ENCODE peak calls at places on chromosomes 16 and 17, in eight cellular contexts. P, Q, G, J, H, O, W and A are unnamed samples. For H3K4me1 and H3K36me3, the result is how much of the 10 kb centered on the place peaks cover.

GRCh38 chr17:42153919-42154491 is 784 bp downstream of the RAB5C start:
- DNase-seq in W (no peak), H (peak), P (no peak), Q (no peak), O (no peak), J (no peak), G (no peak), A (peak)

GRCh38 chr17:36475346-36475970 is 11.0 kb upstream of the ZNHIT3 start:
- DNase-seq in W (no peak), P (no peak), G (no peak), J (no peak), H (no peak), O (no peak), Q (no peak), A (no peak)

GRCh38 chr16:23061669-23062068 is 87.6 kb downstream of the USP31 start:
- DNase-seq in H (no peak), G (no peak), O (no peak), P (no peak), W (no peak), J (no peak), Q (no peak), A (no peak)

GRCh38 chr16:23174622-23175021 is 7.9 kb upstream of the SCNN1G start:
- DNase-seq in Q (no peak), H (peak), W (no peak), P (no peak), J (no peak), G (no peak), O (no peak), A (no peak)

GRCh38 chr16:53219795-53220194 is 165.0 kb downstream of the CHD9 start:
- DNase-seq in G (no peak), P (no peak), Q (no peak), W (no peak), J (no peak), H (no peak), O (no peak), A (no peak)

GRCh38 chr16:6549415-6549814 is 783.2 kb upstream of the RBFOX1 start:
- DNase-seq in J (no peak), P (no peak), O (no peak), W (no peak), G (no peak), H (no peak), Q (no peak), A (no peak)

GRCh38 chr16:85313541-85314208 is 201.4 kb upstream of the CIBAR2 start:
- DNase-seq in W (no peak), Q (no peak), O (no peak), H (no peak), G (peak), J (no peak), P (no peak), A (no peak)

GRCh38 chr16:57725976-57726375 is 9.6 kb upstream of the KATNB1 start:
- DNase-seq in O (no peak), G (no peak), J (peak), P (no peak), Q (no peak), W (no peak), H (no peak), A (no peak)

GRCh38 chr17:57086069-57086930 is 1.3 kb downstream of the AKAP1 start:
- DNase-seq in H (peak), P (no peak), Q (peak), G (peak), O (no peak), W (no peak), J (no peak), A (peak)

GRCh38 chr17:61545335-61545938 is 45.6 kb downstream of the NACA2 start:
- DNase-seq in O (no peak), G (no peak), J (no peak), Q (no peak), W (no peak), H (no peak), P (no peak), A (no peak)

GRCh38 chr17:83109793-83110645 is 30.6 kb downstream of the METRNL start:
- DNase-seq in H (peak), W (no peak), G (peak), Q (no peak), P (peak), O (peak), J (no peak), A (no peak)

GRCh38 chr16:66344533-66345145 is 21.9 kb upstream of the CDH5 start:
- DNase-seq in Q (peak), H (no peak), J (peak), G (peak), W (no peak), P (no peak), O (no peak), A (no peak)

GRCh38 chr17:47703671-47704070 is 9.7 kb downstream of the TBKBP1 start:
- DNase-seq in W (no peak), Q (no peak), O (peak), J (no peak), P (no peak), H (no peak), G (no peak), A (no peak)

GRCh38 chr17:47700471-47701449 is 6.8 kb downstream of the TBKBP1 start:
- DNase-seq in H (no peak), Q (no peak), P (no peak), J (peak), W (no peak), O (peak), G (no peak), A (no peak)

GRCh38 chr17:55768946-55769624 is 18.2 kb downstream of the PCTP start:
- DNase-seq in W (no peak), Q (no peak), G (no peak), P (no peak), H (no peak), J (no peak), O (no peak), A (no peak)

GRCh38 chr16:27402964-27403600 is 1.1 kb downstream of the IL21R start:
- DNase-seq in G (no peak), P (no peak), H (no peak), W (no peak), O (no peak), Q (peak), J (no peak), A (no peak)

GRCh38 chr16:29156511-29156910 is 171.7 kb downstream of the LAT start:
- DNase-seq in G (no peak), P (no peak), Q (no peak), W (no peak), O (peak), H (peak), J (no peak), A (no peak)

GRCh38 chr16:11034481-11034931 is 90.1 kb downstream of the CLEC16A start:
- DNase-seq in O (no peak), G (no peak), Q (no peak), P (no peak), J (no peak), W (no peak), H (no peak), A (no peak)

GRCh38 chr16:27781195-27781524 is 231.2 kb downstream of the KATNIP start:
- DNase-seq in J (peak), G (no peak), P (no peak), W (no peak), H (no peak), Q (no peak), O (no peak), A (no peak)

GRCh38 chr17:2685696-2686095 is 25.9 kb downstream of the CLUH start:
- DNase-seq in P (no peak), G (no peak), J (no peak), W (no peak), Q (no peak), O (no peak), H (no peak), A (no peak)

GRCh38 chr16:87412996-87413421 is 20.9 kb downstream of the MAP1LC3B start:
- DNase-seq in W (no peak), O (no peak), J (peak), P (no peak), H (no peak), G (no peak), Q (no peak), A (no peak)

GRCh38 chr17:77235370-77236080 is 94.8 kb downstream of the SEC14L1 start:
- DNase-seq in W (peak), J (no peak), H (no peak), G (no peak), P (no peak), Q (no peak), O (peak), A (no peak)

GRCh38 chr17:38732376-38733314 is 2.5 kb downstream of the CISD3 start:
- DNase-seq in H (no peak), Q (no peak), P (no peak), J (no peak), G (no peak), O (no peak), W (no peak), A (no peak)

GRCh38 chr17:74785981-74786360 is 9.8 kb upstream of the NAT9 start:
- DNase-seq in O (no peak), W (no peak), H (no peak), Q (no peak), P (no peak), J (no peak), G (no peak), A (no peak)

GRCh38 chr16:50540711-50541007 is 7.5 kb upstream of the NKD1 start:
- DNase-seq in H (no peak), Q (no peak), G (no peak), P (no peak), O (no peak), W (no peak), J (no peak), A (no peak)

GRCh38 chr17:81329279-81329926 is 34.3 kb upstream of the SLC38A10 start:
- DNase-seq in G (peak), J (no peak), W (peak), H (peak), P (no peak), Q (no peak), O (peak), A (no peak)

GRCh38 chr17:77523562-77523961 is 382.8 kb downstream of the SEC14L1 start:
- DNase-seq in G (no peak), W (no peak), J (peak), H (no peak), O (no peak), Q (no peak), P (no peak), A (no peak)

GRCh38 chr17:9936075-9936474 is 31.0 kb upstream of the RCVRN start:
- DNase-seq in P (no peak), Q (no peak), W (no peak), J (no peak), G (no peak), O (no peak), H (no peak), A (no peak)

GRCh38 chr17:9899280-9900018 is 5.6 kb downstream of the RCVRN start:
- DNase-seq in W (no peak), P (no peak), J (no peak), H (peak), G (no peak), O (no peak), Q (no peak), A (no peak)

GRCh38 chr17:37092041-37092440 is 143.3 kb downstream of the AATF start:
- DNase-seq in P (no peak), Q (no peak), G (peak), O (no peak), H (no peak), W (no peak), J (no peak), A (no peak)

GRCh38 chr17:70168044-70168978 is 1.0 kb upstream of the KCNJ2 start:
- DNase-seq in H (peak), O (peak), Q (no peak), W (peak), G (peak), P (no peak), J (peak), A (no peak)

DNA sequence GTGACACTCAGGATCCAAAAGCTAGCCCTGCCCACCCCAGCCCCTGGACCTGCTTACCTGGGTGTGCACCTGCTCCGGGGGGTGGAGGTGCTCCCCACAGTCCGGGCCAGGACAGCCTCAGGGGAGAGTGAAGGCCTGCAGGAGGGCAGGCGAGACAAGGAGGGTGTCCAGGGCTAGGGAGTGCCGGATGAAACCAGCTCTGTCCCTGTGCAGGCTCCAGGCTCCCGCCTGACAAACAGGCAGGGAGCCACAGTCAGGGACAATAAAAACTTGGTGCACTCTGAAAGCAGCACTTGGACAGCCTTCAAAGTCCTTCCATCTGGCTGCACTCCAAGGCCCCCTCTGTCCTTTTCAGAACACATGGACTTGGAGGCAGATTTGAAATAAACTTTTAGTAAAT is 3.9 kb downstream of the PAQR4 start:
- DNase-seq in Q (no peak), P (no peak), J (no peak), G (no peak), H (no peak), O (no peak), W (no peak), A (no peak)
- H3K4me1 ChIP-seq in Q (under half), P (under half), J (under half), G (under half), H (under half), O (under half), W (under half), A (under half)

GRCh38 chr17:30186761-30187160 is 48.7 kb downstream of the SLC6A4 start:
- DNase-seq in G (no peak), W (no peak), Q (no peak), P (no peak), J (no peak), O (no peak), H (no peak), A (no peak)
- H3K36me3 ChIP-seq in G (under half), W (under half), Q (under half), P (under half), J (half or more), O (half or more), H (under half), A (under half)

GRCh38 chr17:21294321-21295035 is 10.0 kb downstream of the MAP2K3 start:
- DNase-seq in G (no peak), W (no peak), J (no peak), Q (no peak), H (no peak), O (peak), P (no peak), A (no peak)

GRCh38 chr17:21293846-21294240 is 9.3 kb downstream of the MAP2K3 start:
- DNase-seq in O (peak), P (no peak), H (no peak), G (no peak), J (no peak), Q (no peak), W (no peak), A (no peak)

GRCh38 chr17:21296097-21297025 is 11.8 kb downstream of the MAP2K3 start:
- DNase-seq in H (no peak), P (no peak), G (no peak), Q (no peak), W (no peak), O (peak), J (no peak), A (no peak)

GRCh38 chr17:21297026-21297520 is 12.6 kb downstream of the MAP2K3 start:
- DNase-seq in P (no peak), G (no peak), H (no peak), W (no peak), J (no peak), O (peak), Q (no peak), A (no peak)

GRCh38 chr17:21295036-21295952 is 10.8 kb downstream of the MAP2K3 start:
- DNase-seq in H (peak), W (no peak), G (peak), J (no peak), P (no peak), Q (no peak), O (peak), A (no peak)
- H3K4me1 ChIP-seq in H (under half), W (under half), G (under half), J (half or more), P (under half), Q (under half), O (half or more), A (under half)

DNA sequence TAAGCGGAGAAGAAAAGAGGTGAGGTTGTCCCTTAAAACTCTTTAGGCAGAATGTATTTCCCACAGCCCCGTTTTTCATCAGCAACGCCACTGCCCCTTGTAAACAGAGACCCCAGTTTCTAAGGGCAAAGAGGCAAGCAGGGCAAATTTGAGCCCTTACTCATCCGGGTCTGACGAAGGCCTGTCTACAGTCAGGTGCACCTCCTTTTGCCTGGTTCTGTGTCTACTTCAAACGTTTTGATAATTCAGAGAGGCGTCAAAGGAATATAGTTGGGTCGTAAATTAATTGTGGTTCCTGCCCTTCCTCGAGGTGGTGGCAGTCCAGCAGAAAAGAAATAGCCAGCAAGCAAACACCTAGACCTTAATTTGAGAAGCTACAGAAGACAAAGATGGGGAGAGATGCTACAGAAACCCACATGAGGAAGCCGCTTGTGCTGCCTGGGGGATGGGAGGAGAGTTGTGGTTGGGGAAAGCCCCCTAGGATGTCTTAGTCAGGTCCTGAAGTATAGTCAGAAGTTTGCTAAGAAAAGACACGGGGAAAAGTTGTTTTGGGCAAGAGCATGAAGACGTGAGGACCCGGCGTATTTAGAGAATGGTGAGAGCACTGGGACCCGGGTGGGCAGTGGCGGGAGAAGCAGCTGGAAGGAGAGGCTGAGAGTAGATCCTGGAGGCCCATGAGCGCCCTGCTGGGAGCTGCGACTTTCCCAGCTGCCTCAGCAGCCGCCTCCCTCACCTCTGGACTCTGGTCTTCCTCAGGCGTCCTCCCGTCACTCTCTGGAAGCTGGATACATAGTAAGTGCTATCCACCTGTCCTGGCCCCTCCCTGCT is 2.4 kb downstream of the FBRS start:
- DNase-seq in J (peak), G (peak), P (no peak), O (no peak), H (no peak), Q (peak), W (no peak), A (peak)
- H3K36me3 ChIP-seq in J (half or more), G (under half), P (under half), O (half or more), H (under half), Q (under half), W (under half), A (half or more)

GRCh38 chr17:58343131-58343530 is 8.9 kb downstream of the SUPT4H1 start:
- DNase-seq in O (no peak), H (no peak), Q (no peak), W (no peak), P (no peak), J (no peak), G (no peak), A (no peak)
- H3K4me1 ChIP-seq in O (under half), H (under half), Q (half or more), W (under half), P (under half), J (half or more), G (under half), A (half or more)

GRCh38 chr16:75606507-75606906 is 16.6 kb downstream of the ADAT1 start:
- DNase-seq in H (no peak), J (no peak), Q (no peak), O (no peak), W (no peak), G (no peak), P (no peak), A (no peak)
- H3K36me3 ChIP-seq in H (under half), J (half or more), Q (under half), O (half or more), W (under half), G (under half), P (under half), A (half or more)

DNA sequence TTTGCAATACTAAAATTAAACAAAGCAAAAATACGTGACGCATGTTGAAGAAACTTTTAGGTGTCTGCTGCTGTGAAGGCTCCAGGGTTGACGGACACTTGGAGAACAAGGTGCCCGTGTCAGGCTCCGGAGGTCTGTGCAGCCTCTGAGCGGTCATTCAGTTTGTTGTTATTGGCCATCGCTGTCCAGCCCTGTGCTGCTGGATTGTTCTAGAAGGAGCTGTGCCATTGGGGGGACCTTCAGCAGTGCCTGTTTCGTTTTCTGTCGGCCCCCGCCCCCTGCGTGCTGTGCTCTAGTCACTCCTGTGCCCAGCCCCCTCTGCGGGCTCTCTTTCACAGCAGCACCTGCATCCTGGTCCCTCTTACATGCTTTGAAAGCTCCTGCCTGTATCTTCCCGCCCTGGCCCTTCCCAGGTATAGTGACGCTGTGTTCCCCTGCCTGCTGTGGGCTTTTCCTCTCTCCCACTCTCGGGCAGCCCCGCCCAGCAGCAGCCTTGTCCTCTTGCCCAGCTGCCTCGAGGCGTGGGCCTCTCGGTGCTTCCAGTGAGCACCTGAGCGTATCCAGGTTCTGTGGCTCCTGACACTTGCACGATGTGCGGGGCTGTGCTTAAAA is 50.7 kb downstream of the RNF213 start:
- DNase-seq in O (no peak), P (no peak), W (no peak), Q (no peak), J (peak), G (no peak), H (no peak), A (no peak)
- H3K4me1 ChIP-seq in O (under half), P (under half), W (under half), Q (under half), J (under half), G (under half), H (under half), A (under half)

GRCh38 chr16:89188064-89188441 is 12.3 kb downstream of the SLC22A31 start:
- DNase-seq in Q (no peak), H (no peak), O (peak), P (no peak), J (no peak), W (no peak), G (no peak), A (no peak)
- H3K36me3 ChIP-seq in Q (under half), H (under half), O (under half), P (under half), J (under half), W (under half), G (under half), A (under half)

GRCh38 chr16:67396159-67396774 is 3.0 kb upstream of the TPPP3 start:
- DNase-seq in J (peak), W (peak), O (peak), G (peak), P (peak), Q (no peak), H (peak), A (no peak)
- H3K4me1 ChIP-seq in J (half or more), W (under half), O (half or more), G (under half), P (under half), Q (under half), H (under half), A (under half)